ENCODE peak calls at places on chromosome 16, in four cellular contexts. One of them, this sample, is unnamed.

GRCh38 chr16:85610446-85611204 is 2.5 kb upstream of the GSE1 start:
- DNase-seq in stomach: peak
- DNase-seq in GM20000: peak
- DNase-seq in AG04450: peak
- DNase-seq in this sample: peak

GRCh38 chr16:5046914-5047313 is 13.2 kb upstream of the NAGPA start:
- DNase-seq in stomach: no peak
- DNase-seq in GM20000: no peak
- DNase-seq in AG04450: no peak
- DNase-seq in this sample: no peak

GRCh38 chr16:3035972-3036725 is 595 bp downstream of the BICDL2 start:
- DNase-seq in stomach: peak
- DNase-seq in AG04450: no peak
- DNase-seq in GM20000: no peak
- DNase-seq in this sample: no peak

GRCh38 chr16:852451-853185 is 52.1 kb upstream of the GNG13 start:
- DNase-seq in AG04450: no peak
- DNase-seq in stomach: no peak
- DNase-seq in GM20000: no peak
- DNase-seq in this sample: no peak

GRCh38 chr16:23491490-23492391 is 18.6 kb downstream of the GGA2 start:
- DNase-seq in stomach: no peak
- DNase-seq in GM20000: no peak
- DNase-seq in AG04450: no peak
- DNase-seq in this sample: no peak

GRCh38 chr16:87323727-87324410 is 6.7 kb upstream of the C16orf95 start:
- DNase-seq in stomach: no peak
- DNase-seq in AG04450: no peak
- DNase-seq in GM20000: no peak
- DNase-seq in this sample: no peak

GRCh38 chr16:57150682-57151330 is 35.0 kb downstream of the PSME3IP1 start:
- DNase-seq in stomach: peak
- DNase-seq in GM20000: no peak
- DNase-seq in AG04450: no peak
- DNase-seq in this sample: no peak

GRCh38 chr16:81642943-81643342 is 136.1 kb upstream of the PLCG2 start:
- DNase-seq in AG04450: no peak
- DNase-seq in GM20000: no peak
- DNase-seq in stomach: no peak
- DNase-seq in this sample: no peak

GRCh38 chr16:57204675-57205074 is 18.5 kb downstream of the RSPRY1 start:
- DNase-seq in stomach: no peak
- DNase-seq in GM20000: no peak
- DNase-seq in AG04450: no peak
- DNase-seq in this sample: no peak

GRCh38 chr16:85712841-85713240 is 24.1 kb upstream of the GINS2 start:
- DNase-seq in stomach: no peak
- DNase-seq in AG04450: no peak
- DNase-seq in GM20000: no peak
- DNase-seq in this sample: no peak

GRCh38 chr16:76386784-76387183 is 109.6 kb downstream of the CNTNAP4 start:
- DNase-seq in GM20000: no peak
- DNase-seq in stomach: no peak
- DNase-seq in AG04450: no peak
- DNase-seq in this sample: no peak

GRCh38 chr16:71895679-71896385 is 501 bp downstream of the IST1 start:
- DNase-seq in GM20000: peak
- DNase-seq in stomach: peak
- DNase-seq in AG04450: no peak
- DNase-seq in this sample: peak

GRCh38 chr16:81778861-81779539 is at the start of gene PLCG2:
- DNase-seq in stomach: peak
- DNase-seq in AG04450: no peak
- DNase-seq in GM20000: peak
- DNase-seq in this sample: peak

GRCh38 chr16:727291-727977 is 528 bp downstream of the HAGHL start:
- DNase-seq in stomach: no peak
- DNase-seq in AG04450: no peak
- DNase-seq in GM20000: peak
- DNase-seq in this sample: no peak

DNA sequence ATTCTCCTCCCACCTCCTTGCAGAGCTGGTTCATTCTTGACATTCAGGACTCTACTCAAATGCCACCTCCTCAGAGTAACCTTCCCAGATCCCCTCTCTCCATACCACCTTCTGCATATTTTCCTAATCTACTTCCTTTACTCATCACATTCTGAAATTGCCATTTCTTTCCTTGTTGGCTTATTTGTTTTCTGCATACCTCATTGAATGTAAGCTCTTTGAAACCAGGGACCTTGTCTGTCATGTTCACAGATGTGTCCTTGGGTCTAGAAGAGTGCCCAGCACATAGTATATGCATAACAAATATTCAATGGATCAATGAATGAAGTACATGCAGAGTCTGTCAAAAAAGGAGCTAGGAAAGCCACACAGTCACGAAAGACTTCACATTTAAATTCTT is 7.8 kb upstream of the LONP2 start:
- DNase-seq in AG04450: no peak
- DNase-seq in GM20000: no peak
- DNase-seq in stomach: no peak
- DNase-seq in this sample: no peak
- TF ChIP-seq CTCF in AG04450: no peak
- TF ChIP-seq CTCF in GM20000: no peak
- TF ChIP-seq CTCF in stomach: no peak
- TF ChIP-seq CTCF in this sample: no peak

GRCh38 chr16:78988361-78988992 is 612.1 kb downstream of the MAF start:
- DNase-seq in AG04450: no peak
- DNase-seq in GM20000: no peak
- DNase-seq in stomach: no peak
- DNase-seq in this sample: no peak
- TF ChIP-seq CTCF in AG04450: no peak
- TF ChIP-seq CTCF in GM20000: no peak
- TF ChIP-seq CTCF in stomach: no peak
- TF ChIP-seq CTCF in this sample: no peak

GRCh38 chr16:79047337-79047736 is 553.2 kb downstream of the MAF start:
- DNase-seq in AG04450: no peak
- DNase-seq in GM20000: no peak
- DNase-seq in stomach: no peak
- DNase-seq in this sample: no peak
- TF ChIP-seq CTCF in AG04450: no peak
- TF ChIP-seq CTCF in GM20000: no peak
- TF ChIP-seq CTCF in stomach: peak
- TF ChIP-seq CTCF in this sample: peak

DNA sequence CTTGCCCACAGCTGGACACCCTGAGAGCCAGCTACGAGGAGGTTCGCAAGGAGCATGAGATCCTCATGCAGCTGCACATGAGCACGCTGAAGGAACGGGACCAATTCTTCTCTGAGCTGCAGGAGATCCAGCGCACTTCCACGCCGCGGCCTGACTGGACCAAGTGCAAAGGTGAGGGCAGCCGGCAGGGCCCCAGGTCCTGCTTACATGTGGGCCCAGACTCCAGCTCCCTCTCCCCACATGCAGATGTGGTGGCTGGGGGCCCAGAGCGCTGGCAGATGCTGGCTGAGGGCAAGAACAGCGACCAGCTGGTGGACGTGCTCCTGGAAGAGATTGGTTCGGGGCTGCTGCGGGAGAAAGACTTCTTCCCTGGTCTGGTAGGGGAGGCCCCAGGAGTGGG is 16.2 kb upstream of the THAP11 start:
- DNase-seq in AG04450: no peak
- DNase-seq in GM20000: no peak
- DNase-seq in stomach: no peak
- DNase-seq in this sample: no peak
- TF ChIP-seq CTCF in AG04450: no peak
- TF ChIP-seq CTCF in GM20000: no peak
- TF ChIP-seq CTCF in stomach: no peak
- TF ChIP-seq CTCF in this sample: no peak

DNA sequence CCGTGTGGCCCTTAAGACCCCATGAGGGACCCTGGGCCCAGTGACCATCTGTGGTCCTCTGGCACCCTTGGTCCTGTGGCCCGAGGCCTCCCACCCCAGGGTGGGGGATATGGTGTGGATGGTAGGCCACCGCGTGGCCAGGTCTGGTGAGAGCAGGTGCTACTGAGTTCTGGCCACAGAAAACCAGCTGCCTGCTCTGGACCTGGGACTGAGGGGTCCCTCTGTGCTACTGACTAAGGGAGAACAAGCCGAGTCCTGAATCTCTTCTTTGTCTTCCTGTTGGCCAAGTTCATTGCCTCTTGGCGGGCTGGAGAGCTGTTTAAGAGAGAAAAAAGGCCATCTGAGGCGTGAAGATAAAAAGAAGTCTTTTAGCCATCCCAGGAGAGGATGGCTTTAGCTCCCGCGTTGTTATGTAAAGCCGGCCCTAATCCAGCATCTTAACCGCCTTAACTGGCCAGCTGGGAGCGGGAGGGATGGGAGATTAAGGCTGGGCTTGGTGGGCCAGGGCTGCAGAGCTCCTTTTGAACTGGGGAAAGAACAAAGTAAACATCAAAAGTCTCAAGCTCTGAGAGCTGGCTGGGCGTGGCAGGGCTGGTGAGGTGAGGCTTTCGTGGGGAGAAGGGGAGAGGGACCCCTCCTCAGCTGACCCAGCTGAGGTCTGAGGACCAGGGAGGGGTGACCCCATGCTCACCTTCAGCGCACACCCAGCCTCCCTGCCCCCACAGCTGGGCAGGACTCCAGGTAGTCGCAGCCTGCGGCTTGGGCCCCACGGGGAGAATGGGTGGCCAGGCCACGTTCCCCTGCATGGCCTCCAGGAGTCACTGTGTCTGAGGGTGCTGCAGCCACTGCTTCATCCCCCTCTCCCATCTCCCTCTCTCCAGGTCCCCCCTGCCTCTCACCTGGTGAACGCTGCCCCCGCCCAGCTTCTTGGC is 62.4 kb downstream of the NKD1 start:
- DNase-seq in stomach: no peak
- DNase-seq in GM20000: no peak
- DNase-seq in AG04450: no peak
- DNase-seq in this sample: no peak
- TF ChIP-seq CTCF in stomach: no peak
- TF ChIP-seq CTCF in GM20000: no peak
- TF ChIP-seq CTCF in AG04450: no peak
- TF ChIP-seq CTCF in this sample: no peak

This sample was measured in GM10248.